ENCODE peak calls at places on chromosomes 5 and 9, in four cellular contexts. Z is H1, G is K562, C is GM12878. R is an unnamed sample.

GRCh38 chr5:123438902-123439301 is 15.7 kb upstream of the CEP120 start:
- DNase-seq in Z (no peak), G (no peak), C (no peak), R (no peak)

GRCh38 chr5:10400834-10401233 is 40.8 kb upstream of the ROPN1L start:
- DNase-seq in Z (no peak), G (no peak), C (no peak), R (no peak)

GRCh38 chr5:142164315-142164714 is 55.7 kb downstream of the NDFIP1 start:
- DNase-seq in Z (no peak), G (no peak), C (no peak), R (no peak)

GRCh38 chr5:45454114-45454513 is 242.1 kb downstream of the HCN1 start:
- DNase-seq in Z (no peak), G (no peak), C (no peak), R (peak)

GRCh38 chr5:102532126-102532525 is 33.3 kb upstream of the SLCO6A1 start:
- DNase-seq in Z (no peak), G (no peak), C (no peak), R (no peak)

GRCh38 chr5:74507596-74507995 is 132.9 kb downstream of the ENC1 start:
- DNase-seq in Z (no peak), G (no peak), C (no peak), R (no peak)

GRCh38 chr9:136474974-136475865 is 7.6 kb downstream of the SEC16A start:
- DNase-seq in Z (no peak), G (no peak), C (no peak), R (no peak)

GRCh38 chr5:135028791-135029467 is 5.1 kb downstream of the PITX1 start:
- DNase-seq in Z (peak), G (no peak), C (no peak), R (no peak)

GRCh38 chr9:136712690-136713554 is 550 bp downstream of the DIPK1B start:
- DNase-seq in Z (no peak), G (no peak), C (no peak), R (no peak)

GRCh38 chr5:177098772-177099152 is 12.0 kb downstream of the FGFR4 start:
- DNase-seq in Z (no peak), G (no peak), C (no peak), R (no peak)

GRCh38 chr9:125829743-125830142 is 82.6 kb downstream of the PBX3 start:
- DNase-seq in Z (no peak), G (no peak), C (peak), R (no peak)

GRCh38 chr5:76472338-76473336 is 69.6 kb downstream of the IQGAP2 start:
- DNase-seq in Z (no peak), G (peak), C (no peak), R (no peak)

GRCh38 chr9:72365525-72366256 is 683 bp upstream of the ZFAND5 start:
- DNase-seq in Z (peak), G (peak), C (peak), R (no peak)

GRCh38 chr9:20022410-20022809 is 233.6 kb upstream of the SLC24A2 start:
- DNase-seq in Z (no peak), G (no peak), C (no peak), R (no peak)

GRCh38 chr5:17090839-17091238 is 126.6 kb upstream of the BASP1 start:
- DNase-seq in Z (no peak), G (no peak), C (no peak), R (no peak)

GRCh38 chr5:5494489-5495402 is 72.3 kb downstream of the ICE1 start:
- DNase-seq in Z (peak), G (peak), C (peak), R (peak)

GRCh38 chr5:108681079-108681921 is 66.4 kb upstream of the FER start:
- DNase-seq in Z (no peak), G (peak), C (peak), R (peak)

GRCh38 chr5:74767579-74767913 is 497 bp downstream of the NSA2 start:
- DNase-seq in Z (no peak), G (peak), C (no peak), R (peak)

GRCh38 chr5:15577831-15578230 is 77.9 kb downstream of the FBXL7 start:
- DNase-seq in Z (no peak), G (no peak), C (no peak), R (no peak)

GRCh38 chr5:176742246-176743105 is 67.9 kb upstream of the UNC5A start:
- DNase-seq in Z (no peak), G (no peak), C (no peak), R (no peak)

GRCh38 chr5:17944046-17944445 is 309.8 kb downstream of the TAF11L14 start:
- DNase-seq in Z (no peak), G (no peak), C (no peak), R (no peak)

GRCh38 chr5:72160299-72160698 is 53.0 kb downstream of the MAP1B start:
- DNase-seq in Z (no peak), G (no peak), C (no peak), R (no peak)

GRCh38 chr9:976258-976804 is at the start of gene DMRT3:
- DNase-seq in Z (peak), G (no peak), C (no peak), R (no peak)

GRCh38 chr9:130522233-130522808 is 57.1 kb upstream of the FUBP3 start:
- DNase-seq in Z (peak), G (peak), C (no peak), R (no peak)

GRCh38 chr9:4375424-4376195 is 75.7 kb upstream of the GLIS3 start:
- DNase-seq in Z (no peak), G (no peak), C (no peak), R (peak)

GRCh38 chr5:107155667-107156066 is 515.1 kb downstream of the EFNA5 start:
- DNase-seq in Z (no peak), G (no peak), C (no peak), R (no peak)

GRCh38 chr9:78103971-78104433 is 72.4 kb upstream of the GNAQ start:
- DNase-seq in Z (no peak), G (no peak), C (no peak), R (no peak)

GRCh38 chr9:69173891-69174644 is at the start of gene TJP2:
- DNase-seq in Z (peak), G (peak), C (no peak), R (no peak)

GRCh38 chr5:77239126-77239741 is 28.8 kb downstream of the PDE8B start:
- DNase-seq in Z (no peak), G (peak), C (no peak), R (peak)

GRCh38 chr9:16343249-16344237 is 526.9 kb downstream of the BNC2 start:
- DNase-seq in Z (no peak), G (no peak), C (no peak), R (no peak)

GRCh38 chr5:40554794-40555193 is 124.9 kb upstream of the PTGER4 start:
- DNase-seq in Z (no peak), G (no peak), C (no peak), R (no peak)

GRCh38 chr9:93129691-93130500 is 4.2 kb downstream of the NINJ1 start:
- DNase-seq in Z (no peak), G (no peak), C (no peak), R (no peak)

GRCh38 chr5:35851282-35851681 is 5.4 kb upstream of the IL7R start:
- DNase-seq in Z (no peak), G (no peak), C (no peak), R (no peak)

GRCh38 chr5:56314536-56314935 is 81.4 kb upstream of the ANKRD55 start:
- DNase-seq in Z (no peak), G (peak), C (no peak), R (no peak)

GRCh38 chr5:121949885-121950284 is 11.9 kb upstream of the SRFBP1 start:
- DNase-seq in Z (no peak), G (peak), C (no peak), R (peak)

GRCh38 chr5:177604116-177604521 is 4.2 kb downstream of the B4GALT7 start:
- DNase-seq in Z (no peak), G (no peak), C (no peak), R (peak)

GRCh38 chr5:5371943-5372342 is 50.5 kb upstream of the ICE1 start:
- DNase-seq in Z (no peak), G (no peak), C (no peak), R (no peak)

GRCh38 chr9:21967707-21968106 is 26.5 kb downstream of the CDKN2A start:
- DNase-seq in Z (no peak), G (no peak), C (no peak), R (no peak)

GRCh38 chr9:21966140-21966851 is 27.9 kb downstream of the CDKN2A start:
- DNase-seq in Z (peak), G (no peak), C (no peak), R (no peak)

GRCh38 chr9:21965401-21965951 is 28.7 kb downstream of the CDKN2A start:
- DNase-seq in Z (peak), G (no peak), C (no peak), R (no peak)

GRCh38 chr9:21967169-21967568 is 27.0 kb downstream of the CDKN2A start:
- DNase-seq in Z (no peak), G (no peak), C (no peak), R (no peak)

DNA sequence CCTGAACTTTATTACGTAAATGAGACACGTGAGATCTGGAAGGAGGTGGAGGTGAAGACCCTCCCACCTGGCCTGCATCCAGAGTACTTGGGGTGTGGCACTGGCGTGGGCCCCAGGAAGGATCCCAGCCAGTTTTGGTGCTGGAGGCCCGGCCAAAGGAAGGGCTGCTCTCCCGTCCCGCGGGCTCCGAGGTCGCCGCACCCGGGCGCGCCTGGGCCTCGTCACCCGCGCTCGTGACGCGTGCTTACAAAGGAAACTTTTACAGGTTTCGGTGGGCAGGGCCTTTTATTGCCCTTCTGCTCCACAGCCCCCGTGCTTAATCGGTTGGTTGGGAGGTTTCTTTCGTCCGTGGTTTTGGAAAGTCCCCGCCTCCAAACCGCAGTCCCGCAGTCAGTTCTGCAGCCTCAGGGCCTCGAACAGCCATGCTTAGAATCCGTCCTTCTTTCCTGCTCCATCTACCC is 29.2 kb downstream of the CDKN2A start:
- DNase-seq in Z (no peak), G (no peak), C (no peak), R (no peak)
- TF ChIP-seq MAX in Z (no peak), G (no peak), C (no peak), R (no peak)

GRCh38 chr9:81759680-81760215 is 70.4 kb upstream of the TLE1 start:
- DNase-seq in Z (no peak), G (no peak), C (no peak), R (peak)

GRCh38 chr9:81758123-81758797 is 68.9 kb upstream of the TLE1 start:
- DNase-seq in Z (no peak), G (no peak), C (no peak), R (no peak)

GRCh38 chr9:81755721-81756120 is 66.4 kb upstream of the TLE1 start:
- DNase-seq in Z (no peak), G (no peak), C (no peak), R (no peak)

GRCh38 chr9:81753436-81753835 is 64.1 kb upstream of the TLE1 start:
- DNase-seq in Z (no peak), G (no peak), C (no peak), R (no peak)

DNA sequence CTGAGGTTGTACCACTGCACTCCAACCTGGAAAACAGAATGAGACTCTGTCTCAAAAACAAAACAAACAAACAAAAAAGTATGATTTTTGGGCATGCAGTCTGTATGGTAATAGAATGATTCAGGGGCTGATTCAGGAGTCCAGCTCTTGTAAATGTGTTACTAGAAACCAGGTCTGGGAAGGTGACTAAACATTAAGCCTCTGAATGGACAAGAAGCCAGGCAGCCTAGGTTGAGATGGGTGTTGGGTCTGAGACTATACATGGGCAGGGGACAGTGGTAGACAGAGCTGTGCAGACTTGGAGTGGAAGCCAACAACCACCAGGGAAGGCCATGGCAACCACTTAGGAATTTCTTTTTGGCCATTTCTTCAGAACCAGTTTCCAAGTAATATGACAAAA is 64.9 kb upstream of the TLE1 start:
- DNase-seq in Z (no peak), G (no peak), C (no peak), R (no peak)
- TF ChIP-seq YY1 in Z (no peak), G (no peak), C (no peak), R (no peak)

DNA sequence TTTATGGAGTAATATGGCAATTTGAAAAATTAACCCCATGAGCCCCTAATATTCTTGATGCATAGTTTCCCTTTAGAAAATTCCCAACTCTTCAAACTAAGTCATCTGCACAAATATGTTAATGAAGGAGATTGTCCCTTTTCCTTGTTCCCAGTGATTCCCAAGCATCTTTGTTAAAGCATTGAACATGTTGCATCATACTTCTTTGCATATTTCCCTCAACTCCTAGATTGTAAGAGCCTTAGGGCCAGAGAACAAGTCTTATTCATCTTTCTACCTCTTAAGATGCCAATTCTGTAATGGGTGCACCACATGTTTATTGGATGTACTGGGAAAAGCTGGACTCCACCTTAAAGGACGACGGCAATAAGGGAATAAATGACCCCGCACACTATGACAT is 223.4 kb downstream of the PLK2 start:
- DNase-seq in Z (no peak), G (no peak), C (no peak), R (no peak)
- TF ChIP-seq MAX in Z (no peak), G (no peak), C (no peak), R (no peak)

GRCh38 chr5:109994135-109994534 is 304.4 kb downstream of the MAN2A1 start:
- DNase-seq in Z (no peak), G (no peak), C (no peak), R (no peak)

GRCh38 chr5:109996246-109996645 is 306.5 kb downstream of the MAN2A1 start:
- DNase-seq in Z (no peak), G (no peak), C (no peak), R (no peak)

GRCh38 chr5:109998717-109999116 is 309.0 kb downstream of the MAN2A1 start:
- DNase-seq in Z (no peak), G (no peak), C (no peak), R (no peak)

GRCh38 chr5:109998208-109998607 is 308.5 kb downstream of the MAN2A1 start:
- DNase-seq in Z (no peak), G (no peak), C (no peak), R (no peak)

DNA sequence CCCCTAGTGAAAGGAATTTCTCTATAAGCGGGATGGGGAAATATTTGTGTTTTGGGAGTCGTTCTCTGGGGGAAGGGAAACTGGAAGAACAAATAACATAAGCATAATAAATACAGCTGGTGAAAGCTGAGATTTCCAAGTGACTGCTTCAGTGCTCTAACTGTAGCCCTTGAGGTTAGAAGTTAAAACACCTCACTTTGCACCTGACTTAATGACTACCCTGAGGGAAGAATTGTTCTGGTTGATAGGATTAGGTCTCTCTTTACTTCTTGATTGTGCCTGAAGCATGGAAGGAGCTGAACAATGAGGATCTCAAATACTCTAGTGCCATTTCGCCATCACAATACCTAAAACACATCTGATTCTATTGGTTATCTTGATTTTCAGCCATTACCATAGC is 307.5 kb downstream of the MAN2A1 start:
- DNase-seq in Z (no peak), G (no peak), C (no peak), R (no peak)
- TF ChIP-seq YY1 in Z (no peak), G (no peak), C (no peak), R (no peak)

GRCh38 chr5:38500861-38501260 is 55.6 kb downstream of the LIFR start:
- DNase-seq in Z (no peak), G (no peak), C (no peak), R (no peak)
- TF ChIP-seq MAX in Z (no peak), G (no peak), C (no peak), R (no peak)

GRCh38 chr5:143572270-143572669 is 168.8 kb upstream of the NR3C1 start:
- DNase-seq in Z (no peak), G (no peak), C (no peak), R (no peak)
- TF ChIP-seq YY1 in Z (no peak), G (no peak), C (no peak), R (no peak)